ENCODE peak calls at places on chromosomes 2 and 18, in six cellular contexts. V is occipital lobe; Q is GDM1; U is progenitor cell of endocrine pancreas; P is DMS 273 treated with DMSO at 0.1 percent for 48 hours; L is stimulated activated CD4-positive, alpha-beta T cell treated with anti-CD3 and anti-CD28 coated beads, Interleukin-12 subunit alpha, Interleukin-12 subunit beta, amount 100 ng/mL, for 4 hours. A is an unnamed sample.

GRCh38 chr2:217851191-217852020 is 151.4 kb downstream of the TNS1 start:
- DNase-seq in V (no peak), Q (peak), U (no peak), P (no peak), L (no peak), A (no peak)

GRCh38 chr2:177075254-177075653 is 137.3 kb upstream of the HNRNPA3 start:
- DNase-seq in V (no peak), Q (no peak), U (no peak), P (no peak), L (no peak), A (no peak)

GRCh38 chr18:67463829-67464228 is 52.7 kb downstream of the DSEL start:
- DNase-seq in V (no peak), Q (no peak), U (no peak), P (no peak), L (no peak), A (peak)

GRCh38 chr18:22347624-22348511 is 69.8 kb downstream of the CTAGE1 start:
- DNase-seq in V (no peak), Q (no peak), U (peak), P (no peak), L (no peak), A (no peak)

GRCh38 chr2:100752628-100753333 is 67.2 kb upstream of the NPAS2 start:
- DNase-seq in V (no peak), Q (no peak), U (no peak), P (no peak), L (no peak), A (no peak)

GRCh38 chr2:42256502-42256901 is 87.3 kb downstream of the EML4 start:
- DNase-seq in V (no peak), Q (no peak), U (no peak), P (no peak), L (no peak), A (no peak)

GRCh38 chr2:239193925-239194687 is 206.7 kb downstream of the HDAC4 start:
- DNase-seq in V (no peak), Q (no peak), U (peak), P (no peak), L (no peak), A (no peak)

GRCh38 chr2:23594079-23594494 is 209.1 kb downstream of the KLHL29 start:
- DNase-seq in V (no peak), Q (no peak), U (no peak), P (peak), L (no peak), A (no peak)

GRCh38 chr2:9741110-9741509 is 102.2 kb upstream of the TAF1B start:
- DNase-seq in V (no peak), Q (no peak), U (no peak), P (no peak), L (no peak), A (no peak)

GRCh38 chr2:12613137-12613912 is 103.4 kb upstream of the TRIB2 start:
- DNase-seq in V (no peak), Q (no peak), U (no peak), P (peak), L (no peak), A (no peak)

GRCh38 chr2:6676245-6676644 is 189.5 kb downstream of the CMPK2 start:
- DNase-seq in V (no peak), Q (no peak), U (no peak), P (no peak), L (no peak), A (no peak)

GRCh38 chr18:3675446-3675845 is 225.5 kb downstream of the TGIF1 start:
- DNase-seq in V (no peak), Q (no peak), U (no peak), P (no peak), L (no peak), A (no peak)

GRCh38 chr2:175003875-175004729 is 1.1 kb downstream of the CHN1 start:
- DNase-seq in V (no peak), Q (no peak), U (no peak), P (no peak), L (no peak), A (no peak)

GRCh38 chr2:177748360-177748759 is 324.2 kb downstream of the PDE11A start:
- DNase-seq in V (no peak), Q (no peak), U (no peak), P (no peak), L (no peak), A (peak)

GRCh38 chr2:56450083-56450482 is 266.3 kb downstream of the CCDC85A start:
- DNase-seq in V (no peak), Q (no peak), U (no peak), P (no peak), L (no peak), A (no peak)

GRCh38 chr2:161138429-161138828 is 21.8 kb upstream of the TANK start:
- DNase-seq in V (no peak), Q (no peak), U (no peak), P (no peak), L (no peak), A (peak)

GRCh38 chr2:211359353-211359752 is 803.0 kb downstream of the CPS1 start:
- DNase-seq in V (no peak), Q (no peak), U (no peak), P (no peak), L (no peak), A (no peak)

GRCh38 chr2:171553858-171554257 is 31.6 kb downstream of the CYBRD1 start:
- DNase-seq in V (no peak), Q (no peak), U (no peak), P (no peak), L (no peak), A (no peak)

GRCh38 chr18:50460062-50460461 is 85.2 kb downstream of the SKA1 start:
- DNase-seq in V (no peak), Q (no peak), U (no peak), P (no peak), L (no peak), A (no peak)

GRCh38 chr2:20615466-20616241 is 35.2 kb downstream of the HS1BP3 start:
- DNase-seq in V (no peak), Q (no peak), U (no peak), P (no peak), L (no peak), A (no peak)

GRCh38 chr18:6557052-6557451 is 142.3 kb upstream of the L3MBTL4 start:
- DNase-seq in V (no peak), Q (no peak), U (no peak), P (no peak), L (no peak), A (no peak)

GRCh38 chr2:238910751-238911351 is 63.0 kb downstream of the TWIST2 start:
- DNase-seq in V (no peak), Q (no peak), U (no peak), P (no peak), L (no peak), A (no peak)

GRCh38 chr2:182229288-182229687 is 197.5 kb downstream of the PDE1A start:
- DNase-seq in V (no peak), Q (no peak), U (no peak), P (no peak), L (no peak), A (no peak)

GRCh38 chr2:85775406-85776381 is 21.9 kb downstream of the ATOH8 start:
- DNase-seq in V (no peak), Q (no peak), U (no peak), P (no peak), L (no peak), A (no peak)

GRCh38 chr2:211228559-211228958 is 672.2 kb downstream of the CPS1 start:
- DNase-seq in V (no peak), Q (no peak), U (no peak), P (no peak), L (no peak), A (no peak)

GRCh38 chr2:223084873-223085272 is 32.9 kb downstream of the KCNE4 start:
- DNase-seq in V (peak), Q (no peak), U (no peak), P (no peak), L (no peak), A (no peak)

GRCh38 chr2:233832414-233832813 is 21.9 kb downstream of the HJURP start:
- DNase-seq in V (no peak), Q (no peak), U (no peak), P (no peak), L (no peak), A (no peak)

GRCh38 chr18:9627642-9628041 is 13.3 kb upstream of the PPP4R1 start:
- DNase-seq in V (no peak), Q (no peak), U (no peak), P (no peak), L (no peak), A (no peak)

GRCh38 chr2:60555066-60555793 is 1.8 kb upstream of the BCL11A start:
- DNase-seq in V (peak), Q (peak), U (peak), P (peak), L (no peak), A (peak)

GRCh38 chr18:9495465-9495864 is 20.2 kb downstream of the RALBP1 start:
- DNase-seq in V (no peak), Q (no peak), U (no peak), P (no peak), L (no peak), A (no peak)

A was measured in erythroblast.